ENCODE peak calls at places on chromosome 9, in four cellular contexts. X, B, Y and G are unnamed samples.

GRCh38 chr9:69023650-69024049 is 9.7 kb upstream of the PRKACG start:
- DNase-seq in X (no peak), B (peak; percentile 78), Y (no peak), G (no peak)

GRCh38 chr9:101235105-101235866 is 149.5 kb downstream of the BAAT start:
- DNase-seq in X (peak; percentile 36), B (no peak), Y (no peak), G (no peak)

GRCh38 chr9:88197781-88198345 is 59.6 kb upstream of the SPATA31C2 start:
- DNase-seq in X (no peak), B (no peak), Y (no peak), G (no peak)

GRCh38 chr9:42388146-42388690 is 204.8 kb downstream of the SPATA31A6 start:
- DNase-seq in X (no peak), B (no peak), Y (no peak), G (no peak)

GRCh38 chr9:118318770-118319443 is 614.7 kb downstream of the TLR4 start:
- DNase-seq in X (no peak), B (peak; percentile 29), Y (no peak), G (no peak)

GRCh38 chr9:133460405-133461175 is 812 bp downstream of the CACFD1 start:
- DNase-seq in X (peak; percentile 49), B (peak; percentile 89), Y (no peak), G (peak; percentile 90)

GRCh38 chr9:69898714-69899209 is 78.1 kb downstream of the CFAP95 start:
- DNase-seq in X (no peak), B (no peak), Y (no peak), G (no peak)

GRCh38 chr9:73437758-73438157 is 286.1 kb downstream of the ANXA1 start:
- DNase-seq in X (no peak), B (no peak), Y (no peak), G (no peak)

GRCh38 chr9:101445353-101446029 is 9.9 kb upstream of the ALDOB start:
- DNase-seq in X (no peak), B (no peak), Y (no peak), G (no peak)

GRCh38 chr9:37107701-37108100 is 12.7 kb upstream of the ZCCHC7 start:
- DNase-seq in X (no peak), B (no peak), Y (no peak), G (no peak)

GRCh38 chr9:95762322-95762721 is 113.2 kb upstream of the ERCC6L2 start:
- DNase-seq in X (no peak), B (no peak), Y (no peak), G (no peak)

GRCh38 chr9:2809692-2810423 is 34.0 kb downstream of the PUM3 start:
- DNase-seq in X (peak; percentile 36), B (no peak), Y (peak; percentile 43), G (no peak)

GRCh38 chr9:94875300-94876063 is 149.0 kb downstream of the AOPEP start:
- DNase-seq in X (no peak), B (no peak), Y (no peak), G (no peak)

GRCh38 chr9:136328622-136329041 is 1.3 kb downstream of the GPSM1 start:
- DNase-seq in X (no peak), B (no peak), Y (peak; percentile 61), G (no peak)

GRCh38 chr9:124029617-124030016 is 18.0 kb downstream of the LHX2 start:
- DNase-seq in X (no peak), B (no peak), Y (no peak), G (no peak)
- H3K4me1 ChIP-seq in X (no peaks in the 10 kb centered on the region), B (no peaks in the 10 kb centered on the region), Y (peaks cover 2% of the 10 kb centered on the region), G (no peaks in the 10 kb centered on the region)

GRCh38 chr9:129458663-129459549 is 162.0 kb downstream of the C9orf50 start:
- DNase-seq in X (no peak), B (peak; percentile 90), Y (peak; percentile 75), G (no peak)

GRCh38 chr9:129459550-129460322 is 161.2 kb downstream of the C9orf50 start:
- DNase-seq in X (no peak), B (peak; percentile 30), Y (no peak), G (peak; percentile 41)

GRCh38 chr9:129457325-129457779 is 163.5 kb downstream of the C9orf50 start:
- DNase-seq in X (no peak), B (no peak), Y (no peak), G (no peak)

GRCh38 chr9:129456549-129457324 is 164.2 kb downstream of the C9orf50 start:
- DNase-seq in X (no peak), B (no peak), Y (no peak), G (no peak)

DNA sequence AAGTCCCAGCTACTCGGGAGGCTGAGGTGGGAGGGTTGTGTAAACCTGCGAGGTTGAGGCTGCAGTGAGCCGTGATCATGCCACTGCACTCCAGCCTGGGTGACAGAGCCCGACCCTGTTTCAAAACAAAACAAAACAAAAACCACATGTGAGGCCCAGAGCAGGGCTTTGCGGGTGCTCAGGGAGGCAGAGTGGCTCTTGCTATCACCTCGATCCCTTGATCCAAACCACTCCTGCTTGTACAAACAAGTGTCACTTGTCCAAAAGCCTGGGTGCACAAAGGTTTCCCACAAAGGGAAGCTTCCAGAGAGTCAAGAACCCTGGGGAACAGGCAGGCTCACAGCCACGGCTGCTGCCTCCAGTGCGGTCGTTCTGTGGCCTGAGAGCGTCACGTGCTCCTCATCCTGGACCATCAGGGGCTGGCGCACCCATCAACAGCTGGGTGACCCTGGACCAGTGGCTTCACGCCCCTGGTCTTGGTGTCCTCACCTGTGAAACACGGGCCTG is 162.7 kb downstream of the C9orf50 start:
- DNase-seq in X (no peak), B (peak; percentile 26), Y (no peak), G (peak; percentile 55)
- H3K27ac ChIP-seq in X (peak overlapping the region; percentile 34), B (peak overlapping the region; percentile 97), Y (peak overlapping the region; percentile 78), G (peak overlapping the region; percentile 100)

GRCh38 chr9:131405858-131406566 is 12.1 kb downstream of the PRRC2B start:
- DNase-seq in X (no peak), B (peak; percentile 33), Y (no peak), G (peak; percentile 52)
- H3K4me1 ChIP-seq in X (peaks cover 64% of the 10 kb centered on the region), B (peaks cover 97% of the 10 kb centered on the region), Y (peaks cover 50% of the 10 kb centered on the region), G (peaks cover 70% of the 10 kb centered on the region)

GRCh38 chr9:35499701-35500030 is 9.8 kb downstream of the RUSC2 start:
- DNase-seq in X (no peak), B (no peak), Y (no peak), G (no peak)
- H3K27ac ChIP-seq in X (no peak overlapping the region), B (peak overlapping the region; percentile 52), Y (no peak overlapping the region), G (no peak overlapping the region)

GRCh38 chr9:110093871-110094270 is 114.1 kb downstream of the C9orf152 start:
- DNase-seq in X (no peak), B (no peak), Y (no peak), G (no peak)

GRCh38 chr9:110095776-110096175 is 112.2 kb downstream of the C9orf152 start:
- DNase-seq in X (no peak), B (no peak), Y (no peak), G (no peak)

GRCh38 chr9:110092792-110093191 is 115.2 kb downstream of the C9orf152 start:
- DNase-seq in X (no peak), B (no peak), Y (no peak), G (no peak)

GRCh38 chr9:110093417-110093816 is 114.5 kb downstream of the C9orf152 start:
- DNase-seq in X (no peak), B (no peak), Y (no peak), G (no peak)

GRCh38 chr9:110095238-110095637 is 112.7 kb downstream of the C9orf152 start:
- DNase-seq in X (no peak), B (no peak), Y (no peak), G (no peak)
- H3K4me1 ChIP-seq in X (peaks cover 18% of the 10 kb centered on the region), B (peaks cover 5% of the 10 kb centered on the region), Y (peaks cover 8% of the 10 kb centered on the region), G (no peaks in the 10 kb centered on the region)

GRCh38 chr9:4541848-4542247 is 51.6 kb downstream of the SLC1A1 start:
- DNase-seq in X (no peak), B (no peak), Y (no peak), G (no peak)
- H3K27ac ChIP-seq in X (peak overlapping the region; percentile 28), B (no peak overlapping the region), Y (no peak overlapping the region), G (no peak overlapping the region)

DNA sequence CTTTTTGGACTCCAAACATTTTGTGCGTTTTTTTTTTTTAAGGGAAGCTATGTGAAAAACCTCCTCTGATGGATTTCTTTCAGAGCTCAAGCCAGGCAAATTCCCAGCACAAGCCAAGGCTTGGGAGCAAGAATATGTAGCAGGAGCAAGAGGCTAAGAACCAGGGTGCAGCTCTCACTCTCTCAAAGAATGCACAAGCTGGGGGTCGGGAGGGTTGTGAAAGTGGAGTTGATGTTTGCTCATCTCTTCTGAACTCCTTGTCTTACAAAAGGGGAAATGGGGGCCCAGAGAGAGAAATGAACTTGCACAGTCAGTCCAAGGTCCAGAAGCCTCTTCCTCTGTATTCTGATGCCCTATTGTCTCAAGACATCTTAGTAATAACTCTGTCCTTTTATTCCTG is 7.7 kb upstream of the TRAF1 start:
- DNase-seq in X (no peak), B (no peak), Y (no peak), G (no peak)
- H3K4me1 ChIP-seq in X (no peaks in the 10 kb centered on the region), B (peaks cover 33% of the 10 kb centered on the region), Y (peaks cover 38% of the 10 kb centered on the region), G (peaks cover 9% of the 10 kb centered on the region)